ENCODE peak calls at places on chromosomes 1 and 21, in four cellular contexts. W is WTC11, H is K562, X is HepG2. B is an unnamed sample.

GRCh38 chr21:36470294-36470693 is 9.6 kb downstream of the CLDN14 start:
- DNase-seq in H (no peak), W (peak), X (no peak), B (no peak)

GRCh38 chr1:164771568-164772350 is 212.8 kb downstream of the PBX1 start:
- DNase-seq in X (no peak), W (peak), H (peak), B (peak)

GRCh38 chr1:217135987-217136894 is 413.0 kb upstream of the ESRRG start:
- DNase-seq in W (peak), X (no peak), H (no peak), B (no peak)

GRCh38 chr1:69791311-69791710 is 223.6 kb downstream of the LRRC7 start:
- DNase-seq in X (no peak), W (no peak), H (no peak), B (no peak)

GRCh38 chr1:57341721-57342120 is 82.1 kb downstream of the DAB1 start:
- DNase-seq in X (no peak), W (no peak), H (no peak), B (no peak)

GRCh38 chr1:207959141-207959825 is 48.4 kb upstream of the CD34 start:
- DNase-seq in W (peak), H (no peak), X (no peak), B (no peak)

GRCh38 chr1:84269286-84269685 is 32.2 kb upstream of the SAMD13 start:
- DNase-seq in X (no peak), H (no peak), W (no peak), B (no peak)

GRCh38 chr1:21775985-21776562 is 6.9 kb downstream of the USP48 start:
- DNase-seq in X (peak), W (no peak), H (no peak), B (no peak)

GRCh38 chr1:2105781-2106524 is 55.7 kb downstream of the PRKCZ start:
- DNase-seq in X (no peak), H (no peak), W (no peak), B (no peak)

GRCh38 chr1:243748706-243749283 is 101.2 kb downstream of the AKT3 start:
- DNase-seq in H (peak), X (peak), W (no peak), B (peak)
- TF ChIP-seq ELF4 in H (no peak), X (no peak), W (no peak), B (no peak)

DNA sequence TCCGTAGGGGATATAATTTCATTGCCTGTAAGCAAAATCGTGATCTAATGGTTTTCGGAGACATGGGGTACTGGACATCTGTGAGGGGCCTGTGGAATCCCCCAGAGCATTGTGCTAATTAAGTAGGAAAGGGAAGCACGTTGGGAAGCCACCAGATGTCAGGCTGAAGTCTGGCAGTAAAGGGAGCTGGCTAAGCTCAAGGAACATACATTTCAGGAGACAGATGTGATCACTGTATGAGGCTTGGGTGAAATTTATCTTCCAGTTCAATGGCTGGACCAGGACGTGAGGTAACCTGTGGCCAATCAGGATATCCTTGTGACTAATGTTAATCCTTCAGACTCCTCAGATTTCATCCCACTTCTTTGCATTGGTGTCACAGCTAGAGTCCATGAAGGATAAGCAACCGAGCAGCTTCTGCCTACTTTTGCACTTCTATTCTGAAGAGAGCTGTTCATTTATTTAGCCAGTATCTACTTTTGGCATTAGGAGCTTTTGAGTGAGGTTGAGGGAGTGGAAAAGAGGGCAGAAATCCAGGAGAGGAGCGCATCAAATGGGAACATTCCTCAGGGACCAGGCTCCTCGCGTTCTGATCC is 110.2 kb upstream of the APP start:
- DNase-seq in X (no peak), W (no peak), H (no peak), B (peak)
- TF ChIP-seq ELF4 in X (no peak), W (no peak), H (no peak), B (no peak)

DNA sequence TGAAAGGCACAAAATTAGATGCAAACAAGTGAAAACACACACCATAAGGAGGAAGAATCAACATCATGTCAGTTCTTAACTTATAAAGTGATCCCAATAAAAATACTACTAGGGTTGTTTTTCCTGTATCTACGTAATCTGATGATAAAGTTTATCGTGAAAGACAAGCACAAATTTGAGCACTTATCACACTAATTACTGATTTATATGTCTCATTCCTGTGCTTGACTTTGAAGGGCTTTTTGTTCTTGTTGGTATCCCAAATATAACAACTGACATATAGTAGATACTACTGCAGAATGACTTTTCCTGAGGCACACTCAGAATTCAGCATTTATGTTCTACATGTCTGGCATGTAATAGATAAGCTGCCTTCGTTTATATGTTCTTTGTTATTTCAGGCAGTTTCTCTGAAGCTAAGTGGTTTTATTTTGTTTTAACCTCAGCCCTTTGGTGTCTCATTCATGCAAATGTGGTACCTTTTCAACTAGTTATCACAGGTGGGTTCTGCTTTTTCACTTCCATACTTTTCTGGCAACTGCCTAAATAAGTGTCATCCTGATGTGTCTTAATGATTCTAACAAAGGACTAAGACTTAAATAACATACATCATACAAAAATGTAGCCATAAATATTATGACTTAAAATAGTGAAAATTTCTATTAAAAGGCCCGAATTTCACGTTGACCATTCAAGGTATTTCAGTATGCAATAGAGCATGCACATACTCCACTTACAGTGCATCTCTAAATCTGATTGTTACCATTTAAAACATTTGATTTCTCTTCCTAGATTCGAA is 73.2 kb downstream of the LRRC8C start:
- DNase-seq in W (no peak), H (no peak), X (no peak), B (no peak)
- TF ChIP-seq ELF4 in W (no peak), H (no peak), X (no peak), B (no peak)

GRCh38 chr1:216076751-216077150 is 346.5 kb downstream of the USH2A start:
- DNase-seq in X (no peak), H (no peak), W (no peak), B (no peak)
- TF ChIP-seq ELF4 in X (no peak), H (no peak), W (no peak), B (no peak)

GRCh38 chr1:151655362-151655761 is 43.5 kb downstream of the SNX27 start:
- DNase-seq in W (no peak), X (no peak), H (no peak), B (no peak)

DNA sequence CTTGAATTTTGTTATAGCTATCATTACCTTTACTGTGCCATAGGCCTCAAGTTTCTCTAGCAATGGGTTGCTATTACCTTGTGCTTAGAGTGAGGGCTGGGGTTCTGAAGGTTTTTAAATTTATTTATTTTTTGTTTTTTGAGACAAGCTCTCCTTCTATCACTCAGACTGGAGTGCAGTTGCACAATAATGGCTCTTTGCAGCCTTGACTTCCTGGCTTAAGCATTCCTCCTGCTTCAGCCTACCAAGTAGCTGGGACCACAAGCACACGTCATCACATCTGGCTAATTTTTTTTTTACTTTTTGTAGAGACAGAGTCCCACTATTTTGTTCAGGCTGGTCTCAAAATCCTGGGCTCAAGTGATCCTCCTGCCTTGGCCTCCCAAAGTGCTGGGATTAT is 41.5 kb downstream of the SNX27 start:
- DNase-seq in H (no peak), X (no peak), W (no peak), B (no peak)
- TF ChIP-seq ELF4 in H (no peak), X (no peak), W (no peak), B (no peak)

DNA sequence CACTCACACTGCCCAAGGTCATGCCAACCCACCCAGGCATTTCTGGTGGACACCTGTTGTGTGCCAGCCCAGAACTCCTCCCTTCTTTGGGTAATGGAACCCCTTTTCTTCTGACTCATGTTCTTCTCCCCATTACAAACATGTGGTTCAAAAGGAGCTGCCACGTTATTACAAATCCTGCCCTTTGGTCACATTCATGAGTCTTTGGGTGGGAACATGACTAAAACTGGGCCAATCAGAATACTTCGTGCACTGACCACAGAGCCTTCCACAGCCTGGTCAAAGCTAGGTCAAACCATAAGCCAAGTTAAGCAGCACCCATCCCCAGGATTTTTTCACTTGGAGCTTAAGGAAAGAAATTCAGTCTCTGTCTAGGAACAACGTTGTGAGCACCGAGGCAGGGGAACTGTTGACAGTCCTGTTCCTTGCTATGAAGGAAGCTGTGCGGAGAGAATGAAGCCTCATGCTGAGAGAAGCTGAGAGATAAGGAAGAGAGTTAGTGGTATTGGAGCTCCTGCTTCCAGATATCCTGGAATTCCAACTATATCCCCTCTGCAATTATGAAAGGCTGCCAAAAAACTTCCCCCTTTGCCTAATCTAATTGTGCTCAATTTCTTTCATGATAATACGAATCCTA is 46.8 kb upstream of the DIPK1A start:
- DNase-seq in W (no peak), H (no peak), X (no peak), B (no peak)
- TF ChIP-seq ELF4 in W (no peak), H (no peak), X (no peak), B (no peak)

GRCh38 chr1:23816361-23816760 is 8.9 kb downstream of the HMGCL start:
- DNase-seq in H (no peak), X (no peak), W (no peak), B (no peak)

GRCh38 chr1:23809751-23810171 is 9.2 kb upstream of the GALE start:
- DNase-seq in X (peak), W (peak), H (peak), B (peak)

GRCh38 chr1:23807453-23807852 is 6.9 kb upstream of the GALE start:
- DNase-seq in X (no peak), H (no peak), W (no peak), B (no peak)

GRCh38 chr1:23814016-23814415 is 11.2 kb downstream of the HMGCL start:
- DNase-seq in W (no peak), X (no peak), H (no peak), B (no peak)

DNA sequence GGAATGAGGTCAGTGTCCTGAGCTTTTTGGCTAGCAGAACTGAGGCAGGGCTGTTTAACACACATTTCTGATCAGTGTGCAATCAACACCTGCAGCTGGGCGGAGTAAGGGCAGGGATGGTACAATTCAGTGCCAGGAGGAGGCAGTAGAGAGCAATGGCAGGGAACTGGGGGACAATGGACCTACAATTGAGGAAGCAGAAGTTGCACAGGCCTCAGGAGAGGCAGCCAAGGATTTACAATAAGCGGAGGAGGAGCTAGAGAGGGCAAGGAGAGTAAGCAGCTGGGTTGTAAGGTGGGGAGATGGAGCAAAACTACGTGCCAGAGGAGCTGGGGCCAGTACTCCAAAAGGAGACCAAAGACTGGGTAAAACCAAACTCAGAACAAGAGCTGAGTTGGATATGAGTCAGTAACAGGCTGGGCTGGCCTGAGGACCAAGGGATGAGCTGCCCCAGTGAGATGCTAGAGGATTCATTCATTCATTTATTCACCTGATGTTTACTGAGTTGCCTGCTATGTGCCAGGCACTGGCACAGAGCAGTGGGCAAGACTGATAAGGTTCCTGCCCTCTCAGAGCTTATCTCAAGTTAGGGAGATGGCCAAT is 10.4 kb upstream of the GALE start:
- DNase-seq in X (no peak), H (peak), W (peak), B (peak)
- TF ChIP-seq ELF4 in X (no peak), H (peak), W (no peak), B (no peak)